ENCODE peak calls at places on chromosomes 2 and 18, in nine cellular contexts. One of them, this sample, is unnamed.

GRCh38 chr2:120833127-120833675 is 97.5 kb downstream of the GLI2 start:
- DNase-seq in NCI-H1105: no peak
- DNase-seq in NCI-H526: no peak
- DNase-seq in HS-27A: no peak
- DNase-seq in CD4-positive, alpha-beta T cell: no peak
- DNase-seq in WTC11: peak
- DNase-seq in neuronal stem cell: no peak
- DNase-seq in GM19239: no peak
- DNase-seq in HCT116: no peak
- DNase-seq in this sample: no peak

GRCh38 chr2:44926957-44927356 is 14.5 kb upstream of the SIX3 start:
- DNase-seq in HCT116: no peak
- DNase-seq in NCI-H1105: no peak
- DNase-seq in GM19239: no peak
- DNase-seq in HS-27A: no peak
- DNase-seq in neuronal stem cell: no peak
- DNase-seq in CD4-positive, alpha-beta T cell: no peak
- DNase-seq in WTC11: peak
- DNase-seq in NCI-H526: peak
- DNase-seq in this sample: no peak

GRCh38 chr2:202035089-202035940 is 1.7 kb downstream of the FZD7 start:
- DNase-seq in neuronal stem cell: peak
- DNase-seq in NCI-H1105: no peak
- DNase-seq in HCT116: no peak
- DNase-seq in NCI-H526: peak
- DNase-seq in WTC11: peak
- DNase-seq in GM19239: no peak
- DNase-seq in HS-27A: no peak
- DNase-seq in CD4-positive, alpha-beta T cell: peak
- DNase-seq in this sample: no peak

GRCh38 chr2:85753525-85754312 is at the start of gene ATOH8:
- DNase-seq in HCT116: no peak
- DNase-seq in NCI-H526: peak
- DNase-seq in NCI-H1105: peak
- DNase-seq in CD4-positive, alpha-beta T cell: no peak
- DNase-seq in HS-27A: no peak
- DNase-seq in GM19239: no peak
- DNase-seq in neuronal stem cell: peak
- DNase-seq in WTC11: peak
- DNase-seq in this sample: peak

GRCh38 chr2:28117104-28117596 is 226.6 kb downstream of the BABAM2 start:
- DNase-seq in WTC11: no peak
- DNase-seq in neuronal stem cell: no peak
- DNase-seq in NCI-H1105: no peak
- DNase-seq in HS-27A: no peak
- DNase-seq in CD4-positive, alpha-beta T cell: no peak
- DNase-seq in HCT116: no peak
- DNase-seq in GM19239: no peak
- DNase-seq in NCI-H526: no peak
- DNase-seq in this sample: no peak

GRCh38 chr2:134621939-134622705 is 96.7 kb downstream of the TMEM163 start:
- DNase-seq in WTC11: no peak
- DNase-seq in NCI-H526: no peak
- DNase-seq in GM19239: no peak
- DNase-seq in HCT116: no peak
- DNase-seq in neuronal stem cell: no peak
- DNase-seq in HS-27A: no peak
- DNase-seq in CD4-positive, alpha-beta T cell: no peak
- DNase-seq in NCI-H1105: no peak
- DNase-seq in this sample: peak

GRCh38 chr2:95277246-95277906 is 3.1 kb downstream of the PROM2 start:
- DNase-seq in HCT116: peak
- DNase-seq in NCI-H526: peak
- DNase-seq in GM19239: no peak
- DNase-seq in NCI-H1105: no peak
- DNase-seq in HS-27A: no peak
- DNase-seq in WTC11: peak
- DNase-seq in neuronal stem cell: no peak
- DNase-seq in CD4-positive, alpha-beta T cell: no peak
- DNase-seq in this sample: no peak

GRCh38 chr2:69118609-69119008 is 105.6 kb downstream of the ANTXR1 start:
- DNase-seq in HS-27A: no peak
- DNase-seq in WTC11: no peak
- DNase-seq in GM19239: no peak
- DNase-seq in NCI-H1105: no peak
- DNase-seq in neuronal stem cell: no peak
- DNase-seq in CD4-positive, alpha-beta T cell: no peak
- DNase-seq in NCI-H526: no peak
- DNase-seq in HCT116: no peak
- DNase-seq in this sample: no peak

GRCh38 chr18:34802938-34803337 is 92.8 kb downstream of the DTNA start:
- DNase-seq in HS-27A: no peak
- DNase-seq in NCI-H1105: no peak
- DNase-seq in WTC11: no peak
- DNase-seq in GM19239: no peak
- DNase-seq in HCT116: no peak
- DNase-seq in NCI-H526: no peak
- DNase-seq in neuronal stem cell: no peak
- DNase-seq in CD4-positive, alpha-beta T cell: no peak
- DNase-seq in this sample: no peak

GRCh38 chr18:69878534-69878933 is 69.1 kb downstream of the CD226 start:
- DNase-seq in CD4-positive, alpha-beta T cell: no peak
- DNase-seq in neuronal stem cell: no peak
- DNase-seq in WTC11: no peak
- DNase-seq in NCI-H1105: no peak
- DNase-seq in GM19239: no peak
- DNase-seq in NCI-H526: no peak
- DNase-seq in HS-27A: no peak
- DNase-seq in HCT116: no peak
- DNase-seq in this sample: no peak

GRCh38 chr18:52465391-52465790 is 125.4 kb downstream of the DCC start:
- DNase-seq in CD4-positive, alpha-beta T cell: no peak
- DNase-seq in HCT116: no peak
- DNase-seq in NCI-H526: no peak
- DNase-seq in GM19239: no peak
- DNase-seq in neuronal stem cell: peak
- DNase-seq in NCI-H1105: no peak
- DNase-seq in WTC11: no peak
- DNase-seq in HS-27A: no peak
- DNase-seq in this sample: no peak

GRCh38 chr2:43526994-43527393 is 68.8 kb downstream of the THADA start:
- DNase-seq in NCI-H526: no peak
- DNase-seq in HCT116: no peak
- DNase-seq in WTC11: no peak
- DNase-seq in NCI-H1105: no peak
- DNase-seq in HS-27A: no peak
- DNase-seq in GM19239: no peak
- DNase-seq in neuronal stem cell: no peak
- DNase-seq in CD4-positive, alpha-beta T cell: no peak
- DNase-seq in this sample: no peak

GRCh38 chr2:180572346-180572745 is 408.1 kb upstream of the UBE2E3 start:
- DNase-seq in HCT116: no peak
- DNase-seq in HS-27A: no peak
- DNase-seq in GM19239: no peak
- DNase-seq in neuronal stem cell: no peak
- DNase-seq in WTC11: no peak
- DNase-seq in CD4-positive, alpha-beta T cell: no peak
- DNase-seq in NCI-H526: no peak
- DNase-seq in NCI-H1105: no peak
- DNase-seq in this sample: no peak

GRCh38 chr2:216286616-216287231 is 85.6 kb downstream of the MARCHF4 start:
- DNase-seq in CD4-positive, alpha-beta T cell: no peak
- DNase-seq in HCT116: no peak
- DNase-seq in neuronal stem cell: no peak
- DNase-seq in HS-27A: no peak
- DNase-seq in WTC11: no peak
- DNase-seq in NCI-H1105: no peak
- DNase-seq in GM19239: no peak
- DNase-seq in NCI-H526: no peak
- DNase-seq in this sample: no peak

GRCh38 chr2:149860276-149860921 is 272.8 kb upstream of the MMADHC start:
- DNase-seq in HS-27A: no peak
- DNase-seq in GM19239: no peak
- DNase-seq in NCI-H1105: no peak
- DNase-seq in CD4-positive, alpha-beta T cell: no peak
- DNase-seq in neuronal stem cell: no peak
- DNase-seq in WTC11: no peak
- DNase-seq in NCI-H526: no peak
- DNase-seq in HCT116: no peak
- DNase-seq in this sample: no peak